ENCODE peak calls at places on chromosome 16, in five cellular contexts. N is breast epithelium; D is CD4-positive, CD25-positive, alpha-beta regulatory T cell; P is brain microvascular endothelial cell; M is effector memory CD4-positive, alpha-beta T cell. Q is an unnamed sample.

GRCh38 chr16:1579214-1579613 is 32.7 kb downstream of the IFT140 start:
- DNase-seq in N (no peak), D (no peak), P (no peak), M (no peak), Q (no peak)

GRCh38 chr16:28562199-28562598 is 8.5 kb downstream of the SGF29 start:
- DNase-seq in N (no peak), D (no peak), P (no peak), M (no peak), Q (no peak)

GRCh38 chr16:46568472-46569230 is 52.5 kb downstream of the SHCBP1 start:
- DNase-seq in N (no peak), D (no peak), P (no peak), M (no peak), Q (no peak)

GRCh38 chr16:68752602-68753001 is 15.5 kb downstream of the CDH1 start:
- DNase-seq in N (no peak), D (peak), P (no peak), M (no peak), Q (no peak)

GRCh38 chr16:68644715-68645493 is at the start of gene CDH3:
- DNase-seq in N (peak), D (no peak), P (no peak), M (no peak), Q (no peak)

GRCh38 chr16:66205287-66206167 is 161.0 kb upstream of the CDH5 start:
- DNase-seq in N (no peak), D (no peak), P (no peak), M (no peak), Q (no peak)

GRCh38 chr16:22955461-22956145 is 141.6 kb downstream of the HS3ST2 start:
- DNase-seq in N (no peak), D (no peak), P (no peak), M (no peak), Q (no peak)

GRCh38 chr16:49473131-49473530 is 99.5 kb downstream of the C16orf78 start:
- DNase-seq in N (no peak), D (no peak), P (no peak), M (no peak), Q (no peak)

GRCh38 chr16:71373073-71373472 is 14.6 kb downstream of the CALB2 start:
- DNase-seq in N (peak), D (no peak), P (no peak), M (no peak), Q (no peak)

GRCh38 chr16:50631249-50631984 is 49.7 kb downstream of the SNX20 start:
- DNase-seq in N (no peak), D (no peak), P (no peak), M (no peak), Q (no peak)

GRCh38 chr16:86975445-86975844 is 341.7 kb downstream of the C16orf95 start:
- DNase-seq in N (no peak), D (no peak), P (peak), M (no peak), Q (no peak)

GRCh38 chr16:4601317-4602186 is 13.1 kb downstream of the UBALD1 start:
- DNase-seq in N (no peak), D (no peak), P (no peak), M (no peak), Q (peak)

GRCh38 chr16:30937692-30938091 is 11.2 kb upstream of the ORAI3 start:
- DNase-seq in N (no peak), D (no peak), P (no peak), M (no peak), Q (no peak)

GRCh38 chr16:46961373-46962353 is 11.8 kb downstream of the DNAJA2 start:
- DNase-seq in N (no peak), D (peak), P (no peak), M (no peak), Q (no peak)

GRCh38 chr16:54655171-54655590 is 275.5 kb upstream of the IRX5 start:
- DNase-seq in N (no peak), D (no peak), P (no peak), M (no peak), Q (no peak)

GRCh38 chr16:16067127-16067526 is 117.7 kb downstream of the ABCC1 start:
- DNase-seq in N (no peak), D (no peak), P (no peak), M (no peak), Q (peak)

GRCh38 chr16:20611350-20611902 is 35.3 kb upstream of the ACSM2B start:
- DNase-seq in N (no peak), D (no peak), P (no peak), M (no peak), Q (peak)

GRCh38 chr16:6081320-6081976 is 983.9 kb upstream of the EEF2KMT start:
- DNase-seq in N (no peak), D (peak), P (no peak), M (no peak), Q (no peak)

GRCh38 chr16:600781-601180 is 10.9 kb downstream of the RAB40C start:
- DNase-seq in N (no peak), D (peak), P (no peak), M (no peak), Q (no peak)

GRCh38 chr16:23114131-23114904 is 34.9 kb downstream of the USP31 start:
- DNase-seq in N (no peak), D (no peak), P (no peak), M (no peak), Q (no peak)

GRCh38 chr16:85080923-85081498 is 31.3 kb downstream of the CIBAR2 start:
- DNase-seq in N (no peak), D (no peak), P (no peak), M (no peak), Q (no peak)

GRCh38 chr16:82236415-82236814 is 66.4 kb upstream of the MPHOSPH6 start:
- DNase-seq in N (no peak), D (no peak), P (no peak), M (no peak), Q (no peak)

GRCh38 chr16:11460820-11461594 is 115.7 kb downstream of the RMI2 start:
- DNase-seq in N (no peak), D (no peak), P (no peak), M (no peak), Q (no peak)

GRCh38 chr16:51268237-51268636 is 117.2 kb upstream of the SALL1 start:
- DNase-seq in N (no peak), D (no peak), P (no peak), M (no peak), Q (no peak)

GRCh38 chr16:4404967-4405696 is 11.3 kb downstream of the CORO7 start:
- DNase-seq in N (no peak), D (no peak), P (no peak), M (no peak), Q (no peak)

GRCh38 chr16:69712277-69712676 is 14.1 kb downstream of the NQO1 start:
- DNase-seq in N (no peak), D (no peak), P (no peak), M (no peak), Q (no peak)

GRCh38 chr16:72442381-72443158 is 270.6 kb upstream of the PMFBP1 start:
- DNase-seq in N (no peak), D (no peak), P (peak), M (no peak), Q (no peak)

GRCh38 chr16:85286970-85287814 is 174.9 kb upstream of the CIBAR2 start:
- DNase-seq in N (no peak), D (no peak), P (peak), M (no peak), Q (peak)

GRCh38 chr16:10817963-10818941 is at the start of gene TVP23A:
- DNase-seq in N (no peak), D (no peak), P (no peak), M (no peak), Q (no peak)

GRCh38 chr16:28495098-28495793 is 803 bp downstream of the APOBR start:
- DNase-seq in N (no peak), D (peak), P (no peak), M (no peak), Q (no peak)

GRCh38 chr16:1050466-1050865 is 22.1 kb upstream of the SSTR5 start:
- DNase-seq in N (no peak), D (no peak), P (no peak), M (no peak), Q (no peak)

GRCh38 chr16:68910051-68910450 is 66.7 kb downstream of the TANGO6 start:
- DNase-seq in N (no peak), D (no peak), P (no peak), M (no peak), Q (no peak)

GRCh38 chr16:2027024-2028010 is 615 bp downstream of the NHERF2 start:
- DNase-seq in N (no peak), D (no peak), P (peak), M (no peak), Q (no peak)

GRCh38 chr16:9081843-9082242 is 9.6 kb upstream of the HAPSTR1 start:
- DNase-seq in N (no peak), D (no peak), P (no peak), M (no peak), Q (no peak)

GRCh38 chr16:85989863-85990643 is 91.1 kb downstream of the IRF8 start:
- DNase-seq in N (no peak), D (no peak), P (no peak), M (no peak), Q (no peak)

GRCh38 chr16:3980311-3981111 is 100.0 kb upstream of the CREBBP start:
- DNase-seq in N (no peak), D (no peak), P (peak), M (no peak), Q (no peak)

GRCh38 chr16:75254359-75254837 is 3.0 kb upstream of the BCAR1 start:
- DNase-seq in N (no peak), D (no peak), P (peak), M (no peak), Q (peak)

GRCh38 chr16:64878964-64879363 is 242.9 kb downstream of the CDH11 start:
- DNase-seq in N (no peak), D (no peak), P (no peak), M (no peak), Q (no peak)

DNA sequence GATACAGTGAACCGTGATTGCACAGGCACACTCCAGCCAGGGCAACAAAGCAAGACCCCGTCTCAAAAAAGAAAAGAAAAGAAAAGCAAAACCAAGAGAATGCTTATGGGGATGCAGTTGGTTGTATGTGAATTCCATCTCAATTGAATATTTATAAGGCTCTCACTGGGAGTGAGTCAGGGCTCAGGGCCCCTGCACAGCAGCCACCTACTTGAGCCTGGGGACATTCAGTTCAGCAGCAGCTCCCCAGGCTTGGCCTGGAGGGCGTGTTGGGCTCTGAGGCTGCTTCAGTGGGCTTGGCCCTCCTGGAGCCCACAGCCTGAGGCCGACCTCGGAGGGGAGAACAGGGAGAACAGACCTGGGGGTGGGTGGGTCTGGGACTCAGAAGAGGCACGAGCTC is 24.6 kb downstream of the ZFPM1 start:
- DNase-seq in N (no peak), D (no peak), P (no peak), M (no peak), Q (no peak)
- H3K4me3 ChIP-seq in N (no peak), D (no peak), P (no peak), M (no peak), Q (no peak)

DNA sequence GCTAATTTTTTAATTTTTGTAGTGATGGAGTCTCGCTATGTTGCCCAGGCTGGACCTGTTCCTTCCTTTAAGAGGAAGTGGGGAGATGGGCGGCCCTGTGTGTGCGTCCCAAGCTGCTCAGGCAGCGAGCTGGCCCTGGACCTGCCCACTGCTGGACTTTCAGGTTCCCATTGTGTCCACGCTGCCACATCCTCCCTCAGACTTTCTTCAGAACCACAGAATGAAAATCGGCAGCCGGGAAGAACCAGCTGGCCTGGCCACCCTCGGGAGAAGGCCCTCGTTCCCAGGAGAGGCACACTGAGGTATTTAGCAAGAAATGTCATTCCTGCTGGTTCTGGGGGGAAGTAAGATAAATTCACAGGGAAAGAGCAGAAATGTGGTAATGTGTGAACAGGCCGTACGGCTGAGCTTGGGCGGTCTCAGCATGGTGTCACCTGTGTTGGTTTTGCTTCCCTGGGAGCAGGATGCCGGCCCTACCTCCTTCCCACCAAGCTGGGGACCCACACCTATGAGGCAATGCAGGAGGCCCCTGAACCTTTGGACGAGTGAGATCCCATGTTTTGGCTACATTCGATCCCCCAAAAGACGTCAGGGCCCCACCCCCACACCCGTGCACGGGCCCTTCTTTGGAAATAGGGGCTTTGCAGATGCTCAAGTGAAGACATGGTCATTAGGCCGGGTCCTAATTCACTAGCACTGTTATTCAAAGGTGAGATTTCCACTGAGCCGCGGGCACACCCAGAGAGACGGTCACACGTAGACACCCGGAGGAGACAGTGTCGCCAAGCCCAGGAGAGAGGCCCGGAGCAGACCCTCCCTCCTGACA is 35.9 kb upstream of the ZNF469 start:
- DNase-seq in N (no peak), D (no peak), P (no peak), M (no peak), Q (peak)
- H3K27ac ChIP-seq in N (no peak), D (no peak), P (no peak), M (no peak), Q (no peak)

GRCh38 chr16:56510544-56510943 is 9.3 kb downstream of the BBS2 start:
- DNase-seq in N (no peak), D (no peak), P (no peak), M (no peak), Q (no peak)
- H3K4me3 ChIP-seq in N (no peak), D (no peak), P (no peak), M (no peak), Q (no peak)

GRCh38 chr16:89292443-89293078 is 75.1 kb downstream of the ZNF778 start:
- DNase-seq in N (no peak), D (no peak), P (no peak), M (no peak), Q (no peak)
- H3K27ac ChIP-seq in N (no peak), D (no peak), P (no peak), M (no peak), Q (no peak)

GRCh38 chr16:57800213-57801097 is 1.8 kb downstream of the KIFC3 start:
- DNase-seq in N (no peak), D (no peak), P (no peak), M (no peak), Q (no peak)

GRCh38 chr16:57797526-57798266 is 4.6 kb downstream of the KIFC3 start:
- DNase-seq in N (peak), D (no peak), P (no peak), M (no peak), Q (peak)

GRCh38 chr16:57799619-57800212 is 2.6 kb downstream of the KIFC3 start:
- DNase-seq in N (no peak), D (no peak), P (no peak), M (no peak), Q (no peak)

GRCh38 chr16:57798267-57798810 is 4.0 kb downstream of the KIFC3 start:
- DNase-seq in N (no peak), D (no peak), P (no peak), M (no peak), Q (no peak)

GRCh38 chr16:57798953-57799618 is 3.2 kb downstream of the KIFC3 start:
- DNase-seq in N (no peak), D (no peak), P (no peak), M (no peak), Q (no peak)
- H3K4me3 ChIP-seq in N (no peak), D (no peak), P (no peak), M (no peak), Q (no peak)

GRCh38 chr16:67242138-67242730 is 5.0 kb downstream of the FHOD1 start:
- DNase-seq in N (no peak), D (no peak), P (no peak), M (no peak), Q (no peak)
- H3K27ac ChIP-seq in N (peak), D (no peak), P (peak), M (peak), Q (peak)

Q was measured in psoas muscle.